ENCODE peak calls at places on chromosomes 12 and 14, in six cellular contexts. One of them, this sample, is unnamed.

GRCh38 chr12:10178766-10179165 is at the start of gene TMEM52B:
- DNase-seq in esophagus squamous epithelium: no peak
- DNase-seq in astrocyte: no peak
- DNase-seq in IMR-90: no peak
- DNase-seq in fibroblast of lung: no peak
- DNase-seq in dorsolateral prefrontal cortex: no peak
- DNase-seq in this sample: no peak

GRCh38 chr12:111692575-111693210 is 6.8 kb downstream of the ACAD10 start:
- DNase-seq in fibroblast of lung: no peak
- DNase-seq in dorsolateral prefrontal cortex: no peak
- DNase-seq in IMR-90: peak
- DNase-seq in esophagus squamous epithelium: no peak
- DNase-seq in astrocyte: no peak
- DNase-seq in this sample: no peak

GRCh38 chr12:26783133-26783531 is 49.9 kb downstream of the ITPR2 start:
- DNase-seq in IMR-90: no peak
- DNase-seq in dorsolateral prefrontal cortex: no peak
- DNase-seq in esophagus squamous epithelium: no peak
- DNase-seq in fibroblast of lung: no peak
- DNase-seq in astrocyte: no peak
- DNase-seq in this sample: no peak

GRCh38 chr12:117105902-117106301 is 6.7 kb upstream of the TESC start:
- DNase-seq in IMR-90: no peak
- DNase-seq in astrocyte: no peak
- DNase-seq in esophagus squamous epithelium: no peak
- DNase-seq in fibroblast of lung: no peak
- DNase-seq in dorsolateral prefrontal cortex: no peak
- DNase-seq in this sample: peak

GRCh38 chr12:43551271-43551970 is 582 bp downstream of the ADAMTS20 start:
- DNase-seq in fibroblast of lung: no peak
- DNase-seq in dorsolateral prefrontal cortex: no peak
- DNase-seq in IMR-90: no peak
- DNase-seq in astrocyte: no peak
- DNase-seq in esophagus squamous epithelium: no peak
- DNase-seq in this sample: no peak

GRCh38 chr14:60051690-60052324 is 39.9 kb upstream of the PCNX4 start:
- DNase-seq in dorsolateral prefrontal cortex: no peak
- DNase-seq in astrocyte: peak
- DNase-seq in esophagus squamous epithelium: no peak
- DNase-seq in fibroblast of lung: peak
- DNase-seq in IMR-90: peak
- DNase-seq in this sample: no peak

GRCh38 chr12:46267618-46268348 is 1.1 kb downstream of the SLC38A1 start:
- DNase-seq in dorsolateral prefrontal cortex: no peak
- DNase-seq in esophagus squamous epithelium: no peak
- DNase-seq in astrocyte: peak
- DNase-seq in fibroblast of lung: peak
- DNase-seq in IMR-90: peak
- DNase-seq in this sample: no peak

GRCh38 chr14:33475623-33476022 is 475.3 kb downstream of the EGLN3 start:
- DNase-seq in IMR-90: no peak
- DNase-seq in dorsolateral prefrontal cortex: peak
- DNase-seq in esophagus squamous epithelium: no peak
- DNase-seq in fibroblast of lung: peak
- DNase-seq in astrocyte: no peak
- DNase-seq in this sample: peak

GRCh38 chr12:50390284-50390683 is 6.1 kb downstream of the FAM186A start:
- DNase-seq in astrocyte: peak
- DNase-seq in esophagus squamous epithelium: no peak
- DNase-seq in dorsolateral prefrontal cortex: no peak
- DNase-seq in fibroblast of lung: peak
- DNase-seq in IMR-90: peak
- DNase-seq in this sample: no peak

GRCh38 chr12:57216931-57217871 is 607 bp downstream of the NXPH4 start:
- DNase-seq in dorsolateral prefrontal cortex: no peak
- DNase-seq in esophagus squamous epithelium: no peak
- DNase-seq in astrocyte: no peak
- DNase-seq in IMR-90: no peak
- DNase-seq in fibroblast of lung: no peak
- DNase-seq in this sample: no peak

GRCh38 chr14:106613256-106613655 is 1086.9 kb downstream of the TMEM121 start:
- DNase-seq in astrocyte: no peak
- DNase-seq in IMR-90: no peak
- DNase-seq in esophagus squamous epithelium: no peak
- DNase-seq in fibroblast of lung: no peak
- DNase-seq in dorsolateral prefrontal cortex: no peak
- DNase-seq in this sample: no peak

GRCh38 chr12:75641031-75641780 is 129.8 kb upstream of the KRR1 start:
- DNase-seq in IMR-90: peak
- DNase-seq in astrocyte: peak
- DNase-seq in fibroblast of lung: peak
- DNase-seq in dorsolateral prefrontal cortex: no peak
- DNase-seq in esophagus squamous epithelium: no peak
- DNase-seq in this sample: peak

GRCh38 chr12:124573839-124574786 is 6.7 kb upstream of the NCOR2 start:
- DNase-seq in astrocyte: no peak
- DNase-seq in esophagus squamous epithelium: no peak
- DNase-seq in dorsolateral prefrontal cortex: no peak
- DNase-seq in fibroblast of lung: no peak
- DNase-seq in IMR-90: no peak
- DNase-seq in this sample: no peak

GRCh38 chr12:116204169-116204568 is 73.3 kb downstream of the MED13L start:
- DNase-seq in esophagus squamous epithelium: no peak
- DNase-seq in IMR-90: no peak
- DNase-seq in astrocyte: no peak
- DNase-seq in dorsolateral prefrontal cortex: no peak
- DNase-seq in fibroblast of lung: peak
- DNase-seq in this sample: no peak

GRCh38 chr12:120797677-120798642 is 72.3 kb downstream of the ACADS start:
- DNase-seq in astrocyte: no peak
- DNase-seq in esophagus squamous epithelium: no peak
- DNase-seq in IMR-90: no peak
- DNase-seq in dorsolateral prefrontal cortex: no peak
- DNase-seq in fibroblast of lung: no peak
- DNase-seq in this sample: no peak

GRCh38 chr12:124087251-124088141 is 114.5 kb downstream of the ZNF664 start:
- DNase-seq in astrocyte: no peak
- DNase-seq in IMR-90: no peak
- DNase-seq in dorsolateral prefrontal cortex: no peak
- DNase-seq in esophagus squamous epithelium: no peak
- DNase-seq in fibroblast of lung: no peak
- DNase-seq in this sample: no peak

GRCh38 chr12:108198043-108198442 is 69.0 kb downstream of the WSCD2 start:
- DNase-seq in astrocyte: no peak
- DNase-seq in dorsolateral prefrontal cortex: no peak
- DNase-seq in fibroblast of lung: no peak
- DNase-seq in esophagus squamous epithelium: no peak
- DNase-seq in IMR-90: no peak
- DNase-seq in this sample: no peak

GRCh38 chr12:15534322-15534721 is 212.0 kb downstream of the PTPRO start:
- DNase-seq in astrocyte: no peak
- DNase-seq in IMR-90: peak
- DNase-seq in esophagus squamous epithelium: no peak
- DNase-seq in dorsolateral prefrontal cortex: no peak
- DNase-seq in fibroblast of lung: peak
- DNase-seq in this sample: no peak

GRCh38 chr12:128382946-128383739 is 116.2 kb downstream of the TMEM132C start:
- DNase-seq in dorsolateral prefrontal cortex: no peak
- DNase-seq in fibroblast of lung: no peak
- DNase-seq in esophagus squamous epithelium: no peak
- DNase-seq in IMR-90: no peak
- DNase-seq in astrocyte: no peak
- DNase-seq in this sample: no peak

GRCh38 chr12:113875681-113876080 is 90.4 kb downstream of the RBM19 start:
- DNase-seq in fibroblast of lung: peak
- DNase-seq in esophagus squamous epithelium: no peak
- DNase-seq in IMR-90: peak
- DNase-seq in astrocyte: peak
- DNase-seq in dorsolateral prefrontal cortex: no peak
- DNase-seq in this sample: no peak

GRCh38 chr14:68140801-68141200 is 321.2 kb downstream of the RAD51B start:
- DNase-seq in fibroblast of lung: no peak
- DNase-seq in IMR-90: no peak
- DNase-seq in astrocyte: no peak
- DNase-seq in esophagus squamous epithelium: no peak
- DNase-seq in dorsolateral prefrontal cortex: no peak
- DNase-seq in this sample: no peak

GRCh38 chr12:121805800-121806555 is 2.2 kb downstream of the SETD1B start:
- DNase-seq in astrocyte: no peak
- DNase-seq in esophagus squamous epithelium: no peak
- DNase-seq in IMR-90: no peak
- DNase-seq in fibroblast of lung: no peak
- DNase-seq in dorsolateral prefrontal cortex: no peak
- DNase-seq in this sample: no peak

GRCh38 chr12:124097681-124098080 is 124.7 kb downstream of the ZNF664 start:
- DNase-seq in esophagus squamous epithelium: no peak
- DNase-seq in dorsolateral prefrontal cortex: no peak
- DNase-seq in astrocyte: no peak
- DNase-seq in IMR-90: no peak
- DNase-seq in fibroblast of lung: peak
- DNase-seq in this sample: no peak

GRCh38 chr12:15721716-15722115 is 67.5 kb downstream of the EPS8 start:
- DNase-seq in dorsolateral prefrontal cortex: no peak
- DNase-seq in IMR-90: peak
- DNase-seq in astrocyte: peak
- DNase-seq in fibroblast of lung: peak
- DNase-seq in esophagus squamous epithelium: no peak
- DNase-seq in this sample: no peak

GRCh38 chr12:41310367-41310766 is 122.2 kb downstream of the PDZRN4 start:
- DNase-seq in fibroblast of lung: no peak
- DNase-seq in esophagus squamous epithelium: no peak
- DNase-seq in astrocyte: no peak
- DNase-seq in IMR-90: no peak
- DNase-seq in dorsolateral prefrontal cortex: no peak
- DNase-seq in this sample: no peak
- H3K27ac ChIP-seq in fibroblast of lung: no peak
- H3K27ac ChIP-seq in esophagus squamous epithelium: no peak
- H3K27ac ChIP-seq in astrocyte: no peak
- H3K27ac ChIP-seq in IMR-90: no peak
- H3K27ac ChIP-seq in dorsolateral prefrontal cortex: no peak
- H3K27ac ChIP-seq in this sample: no peak

DNA sequence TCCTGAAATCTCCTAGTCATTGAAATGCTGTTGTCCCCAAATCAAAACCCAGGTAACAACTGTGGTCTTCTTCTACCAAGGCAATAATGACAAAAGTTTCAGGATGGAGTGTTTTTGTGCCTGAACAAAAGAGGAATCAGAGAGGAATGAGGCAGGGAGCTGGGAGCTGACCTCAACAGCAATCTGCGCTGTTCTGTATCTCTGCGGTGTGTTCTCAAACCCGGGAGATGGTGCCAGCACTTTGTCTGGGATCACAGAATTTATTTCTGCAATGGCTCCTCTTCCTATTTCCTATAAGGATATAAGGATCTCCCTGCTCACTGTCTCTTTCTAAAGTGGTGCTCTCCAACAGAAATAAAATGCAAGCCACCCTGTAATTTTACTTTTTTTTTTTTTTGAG is 449 bp upstream of the GLT8D2 start:
- DNase-seq in astrocyte: no peak
- DNase-seq in dorsolateral prefrontal cortex: no peak
- DNase-seq in IMR-90: no peak
- DNase-seq in fibroblast of lung: no peak
- DNase-seq in esophagus squamous epithelium: no peak
- DNase-seq in this sample: no peak
- H3K4me3 ChIP-seq in astrocyte: peak
- H3K4me3 ChIP-seq in dorsolateral prefrontal cortex: peak
- H3K4me3 ChIP-seq in IMR-90: peak
- H3K4me3 ChIP-seq in fibroblast of lung: peak
- H3K4me3 ChIP-seq in esophagus squamous epithelium: peak
- H3K4me3 ChIP-seq in this sample: peak

GRCh38 chr12:11711675-11712327 is 62.3 kb downstream of the ETV6 start:
- DNase-seq in fibroblast of lung: peak
- DNase-seq in esophagus squamous epithelium: no peak
- DNase-seq in astrocyte: peak
- DNase-seq in dorsolateral prefrontal cortex: no peak
- DNase-seq in IMR-90: peak
- DNase-seq in this sample: no peak
- H3K27ac ChIP-seq in fibroblast of lung: no peak
- H3K27ac ChIP-seq in esophagus squamous epithelium: peak
- H3K27ac ChIP-seq in astrocyte: no peak
- H3K27ac ChIP-seq in dorsolateral prefrontal cortex: no peak
- H3K27ac ChIP-seq in IMR-90: peak
- H3K27ac ChIP-seq in this sample: peak

GRCh38 chr12:78018939-78019338 is 188.2 kb downstream of the NAV3 start:
- DNase-seq in fibroblast of lung: no peak
- DNase-seq in IMR-90: peak
- DNase-seq in esophagus squamous epithelium: no peak
- DNase-seq in astrocyte: no peak
- DNase-seq in dorsolateral prefrontal cortex: no peak
- DNase-seq in this sample: no peak
- H3K4me3 ChIP-seq in fibroblast of lung: no peak
- H3K4me3 ChIP-seq in IMR-90: no peak
- H3K4me3 ChIP-seq in esophagus squamous epithelium: no peak
- H3K4me3 ChIP-seq in astrocyte: no peak
- H3K4me3 ChIP-seq in dorsolateral prefrontal cortex: no peak
- H3K4me3 ChIP-seq in this sample: no peak

GRCh38 chr12:89468017-89468416 is 56.6 kb downstream of the GALNT4 start:
- DNase-seq in dorsolateral prefrontal cortex: no peak
- DNase-seq in IMR-90: no peak
- DNase-seq in esophagus squamous epithelium: no peak
- DNase-seq in astrocyte: no peak
- DNase-seq in fibroblast of lung: no peak
- DNase-seq in this sample: no peak

GRCh38 chr12:89470741-89471504 is 53.7 kb downstream of the GALNT4 start:
- DNase-seq in esophagus squamous epithelium: no peak
- DNase-seq in fibroblast of lung: peak
- DNase-seq in dorsolateral prefrontal cortex: no peak
- DNase-seq in IMR-90: peak
- DNase-seq in astrocyte: peak
- DNase-seq in this sample: no peak

GRCh38 chr12:89468648-89469326 is 55.8 kb downstream of the GALNT4 start:
- DNase-seq in IMR-90: no peak
- DNase-seq in fibroblast of lung: no peak
- DNase-seq in esophagus squamous epithelium: no peak
- DNase-seq in dorsolateral prefrontal cortex: no peak
- DNase-seq in astrocyte: no peak
- DNase-seq in this sample: no peak

GRCh38 chr12:89472508-89472907 is 52.1 kb downstream of the GALNT4 start:
- DNase-seq in astrocyte: peak
- DNase-seq in fibroblast of lung: peak
- DNase-seq in IMR-90: peak
- DNase-seq in esophagus squamous epithelium: no peak
- DNase-seq in dorsolateral prefrontal cortex: no peak
- DNase-seq in this sample: no peak

GRCh38 chr12:89469361-89469760 is 55.2 kb downstream of the GALNT4 start:
- DNase-seq in IMR-90: peak
- DNase-seq in dorsolateral prefrontal cortex: no peak
- DNase-seq in esophagus squamous epithelium: no peak
- DNase-seq in astrocyte: peak
- DNase-seq in fibroblast of lung: peak
- DNase-seq in this sample: no peak
- H3K27ac ChIP-seq in IMR-90: no peak
- H3K27ac ChIP-seq in dorsolateral prefrontal cortex: no peak
- H3K27ac ChIP-seq in esophagus squamous epithelium: no peak
- H3K27ac ChIP-seq in astrocyte: no peak
- H3K27ac ChIP-seq in fibroblast of lung: no peak
- H3K27ac ChIP-seq in this sample: peak